ENCODE peak calls at places on chromosomes 13 and 19, in five cellular contexts. One of them, this sample, is unnamed.

GRCh38 chr13:99310382-99311031 is 3.3 kb upstream of the GPR183 start:
- DNase-seq in A549: no peak
- DNase-seq in bronchial epithelial cell: no peak
- DNase-seq in B cell: no peak
- DNase-seq in BE2C: no peak
- DNase-seq in this sample: no peak

GRCh38 chr13:113982296-113982661 is 8.4 kb upstream of the C13orf46 start:
- DNase-seq in bronchial epithelial cell: no peak
- DNase-seq in BE2C: no peak
- DNase-seq in A549: no peak
- DNase-seq in B cell: no peak
- DNase-seq in this sample: no peak

GRCh38 chr13:45847554-45848224 is 3.9 kb downstream of the SIAH3 start:
- DNase-seq in BE2C: no peak
- DNase-seq in B cell: peak; percentile 5
- DNase-seq in bronchial epithelial cell: no peak
- DNase-seq in A549: no peak
- DNase-seq in this sample: no peak

GRCh38 chr13:62185631-62186256 is 770.1 kb upstream of the PCDH20 start:
- DNase-seq in bronchial epithelial cell: peak; percentile 0
- DNase-seq in B cell: no peak
- DNase-seq in A549: no peak
- DNase-seq in BE2C: no peak
- DNase-seq in this sample: no peak

GRCh38 chr19:56934438-56935090 is 94.0 kb upstream of the PEG3 start:
- DNase-seq in B cell: no peak
- DNase-seq in bronchial epithelial cell: no peak
- DNase-seq in A549: no peak
- DNase-seq in BE2C: no peak
- DNase-seq in this sample: no peak

GRCh38 chr19:10544242-10544752 is 593 bp downstream of the ATG4D start:
- DNase-seq in bronchial epithelial cell: no peak
- DNase-seq in BE2C: peak; percentile 36
- DNase-seq in A549: no peak
- DNase-seq in B cell: no peak
- DNase-seq in this sample: no peak

GRCh38 chr19:3508771-3509535 is 2.8 kb downstream of the FZR1 start:
- DNase-seq in A549: no peak
- DNase-seq in B cell: no peak
- DNase-seq in bronchial epithelial cell: no peak
- DNase-seq in BE2C: no peak
- DNase-seq in this sample: no peak

GRCh38 chr13:88649855-88650254 is 978.7 kb downstream of the SLITRK5 start:
- DNase-seq in B cell: no peak
- DNase-seq in bronchial epithelial cell: no peak
- DNase-seq in A549: no peak
- DNase-seq in BE2C: no peak
- DNase-seq in this sample: no peak

GRCh38 chr19:29521291-29522075 is 4.3 kb upstream of the VSTM2B start:
- DNase-seq in bronchial epithelial cell: no peak
- DNase-seq in A549: no peak
- DNase-seq in B cell: no peak
- DNase-seq in BE2C: no peak
- DNase-seq in this sample: no peak

GRCh38 chr13:79346300-79346914 is 59.6 kb downstream of the RBM26 start:
- DNase-seq in A549: no peak
- DNase-seq in B cell: no peak
- DNase-seq in BE2C: no peak
- DNase-seq in bronchial epithelial cell: no peak
- DNase-seq in this sample: no peak

GRCh38 chr13:79353698-79354097 is 52.4 kb downstream of the RBM26 start:
- DNase-seq in B cell: no peak
- DNase-seq in bronchial epithelial cell: peak; percentile 12
- DNase-seq in BE2C: no peak
- DNase-seq in A549: no peak
- DNase-seq in this sample: no peak

GRCh38 chr13:79349011-79349410 is 57.0 kb downstream of the RBM26 start:
- DNase-seq in BE2C: no peak
- DNase-seq in bronchial epithelial cell: no peak
- DNase-seq in A549: no peak
- DNase-seq in B cell: no peak
- DNase-seq in this sample: no peak

GRCh38 chr13:79354285-79354684 is 51.8 kb downstream of the RBM26 start:
- DNase-seq in B cell: no peak
- DNase-seq in bronchial epithelial cell: no peak
- DNase-seq in BE2C: no peak
- DNase-seq in A549: no peak
- DNase-seq in this sample: no peak

GRCh38 chr13:79352107-79352506 is 53.9 kb downstream of the RBM26 start:
- DNase-seq in B cell: no peak
- DNase-seq in BE2C: no peak
- DNase-seq in bronchial epithelial cell: no peak
- DNase-seq in A549: no peak
- DNase-seq in this sample: no peak
- TF ChIP-seq CTCF in B cell: no peak
- TF ChIP-seq CTCF in BE2C: no peak
- TF ChIP-seq CTCF in bronchial epithelial cell: no peak
- TF ChIP-seq CTCF in A549: no peak
- TF ChIP-seq CTCF in this sample: no peak

GRCh38 chr13:111370147-111370546 is 49.7 kb downstream of the TEX29 start:
- DNase-seq in bronchial epithelial cell: no peak
- DNase-seq in A549: no peak
- DNase-seq in BE2C: no peak
- DNase-seq in B cell: no peak
- DNase-seq in this sample: no peak
- TF ChIP-seq CTCF in bronchial epithelial cell: no peak
- TF ChIP-seq CTCF in A549: no peak
- TF ChIP-seq CTCF in BE2C: no peak
- TF ChIP-seq CTCF in B cell: no peak
- TF ChIP-seq CTCF in this sample: no peak

GRCh38 chr13:70339738-70340137 is 231.5 kb upstream of the KLHL1 start:
- DNase-seq in A549: no peak
- DNase-seq in bronchial epithelial cell: peak; percentile 30
- DNase-seq in BE2C: peak; percentile 40
- DNase-seq in B cell: no peak
- DNase-seq in this sample: no peak
- TF ChIP-seq CTCF in A549: no peak
- TF ChIP-seq CTCF in bronchial epithelial cell: peak; percentile 72
- TF ChIP-seq CTCF in BE2C: peak; percentile 88
- TF ChIP-seq CTCF in B cell: no peak
- TF ChIP-seq CTCF in this sample: no peak

GRCh38 chr13:78598382-78598781 is 5.0 kb downstream of the POU4F1 start:
- DNase-seq in bronchial epithelial cell: no peak
- DNase-seq in BE2C: no peak
- DNase-seq in A549: no peak
- DNase-seq in B cell: no peak
- DNase-seq in this sample: no peak

GRCh38 chr13:78598933-78599332 is 4.4 kb downstream of the POU4F1 start:
- DNase-seq in B cell: peak; percentile 8
- DNase-seq in BE2C: no peak
- DNase-seq in A549: no peak
- DNase-seq in bronchial epithelial cell: no peak
- DNase-seq in this sample: no peak

GRCh38 chr13:78601124-78601885 is 2.0 kb downstream of the POU4F1 start:
- DNase-seq in bronchial epithelial cell: no peak
- DNase-seq in A549: no peak
- DNase-seq in B cell: peak; percentile 58
- DNase-seq in BE2C: no peak
- DNase-seq in this sample: no peak

GRCh38 chr13:78600317-78600899 is 2.9 kb downstream of the POU4F1 start:
- DNase-seq in BE2C: no peak
- DNase-seq in B cell: peak; percentile 4
- DNase-seq in A549: no peak
- DNase-seq in bronchial epithelial cell: no peak
- DNase-seq in this sample: no peak

DNA sequence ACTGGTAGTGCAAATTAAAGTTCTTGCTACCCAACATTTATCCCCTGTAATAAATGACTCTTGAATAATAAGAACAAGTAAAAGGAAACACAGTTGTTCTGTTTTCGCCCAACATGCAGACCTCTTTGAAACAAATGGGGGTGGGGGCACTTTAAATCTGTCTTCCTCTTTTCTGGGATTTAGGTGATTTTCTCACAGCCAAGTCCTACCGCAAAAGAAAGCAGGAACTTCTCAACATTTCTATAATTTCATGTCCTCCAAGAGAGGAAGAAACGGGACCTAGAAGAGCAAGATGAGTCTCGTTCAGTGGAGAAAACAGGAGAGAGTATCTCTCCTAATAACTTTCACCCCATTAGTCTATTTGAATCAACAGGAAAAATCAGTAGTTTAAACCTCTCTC is 3.4 kb downstream of the POU4F1 start:
- DNase-seq in BE2C: no peak
- DNase-seq in B cell: peak; percentile 15
- DNase-seq in A549: no peak
- DNase-seq in bronchial epithelial cell: no peak
- DNase-seq in this sample: no peak
- TF ChIP-seq CTCF in BE2C: no peak
- TF ChIP-seq CTCF in B cell: no peak
- TF ChIP-seq CTCF in A549: no peak
- TF ChIP-seq CTCF in bronchial epithelial cell: no peak
- TF ChIP-seq CTCF in this sample: no peak

GRCh38 chr13:21568854-21569253 is 35.1 kb downstream of the MICU2 start:
- DNase-seq in A549: no peak
- DNase-seq in BE2C: no peak
- DNase-seq in bronchial epithelial cell: no peak
- DNase-seq in B cell: peak; percentile 6
- DNase-seq in this sample: no peak

GRCh38 chr13:21573920-21574712 is 29.9 kb downstream of the MICU2 start:
- DNase-seq in bronchial epithelial cell: no peak
- DNase-seq in A549: no peak
- DNase-seq in BE2C: no peak
- DNase-seq in B cell: no peak
- DNase-seq in this sample: no peak

GRCh38 chr13:21567714-21568113 is 36.3 kb downstream of the MICU2 start:
- DNase-seq in bronchial epithelial cell: no peak
- DNase-seq in B cell: no peak
- DNase-seq in A549: no peak
- DNase-seq in BE2C: no peak
- DNase-seq in this sample: no peak

DNA sequence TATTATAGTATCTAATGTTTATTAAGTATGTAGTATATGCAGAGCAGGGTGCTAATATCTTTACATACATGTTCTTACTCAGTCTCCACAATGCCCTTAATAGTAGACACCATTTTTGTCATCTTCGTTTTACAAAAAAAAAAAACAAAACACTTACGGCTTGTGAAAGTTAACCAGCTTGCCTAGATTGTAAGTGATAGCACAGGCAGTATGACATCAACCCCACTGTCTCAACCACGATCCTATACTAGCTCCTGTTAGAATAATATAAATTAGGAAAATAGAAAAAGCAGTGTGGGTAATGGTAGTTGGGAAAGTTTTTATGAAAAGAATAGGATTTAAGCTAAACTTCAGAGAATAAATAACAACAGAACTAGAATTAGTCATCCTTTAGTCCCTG is 34.3 kb downstream of the MICU2 start:
- DNase-seq in bronchial epithelial cell: no peak
- DNase-seq in A549: no peak
- DNase-seq in B cell: no peak
- DNase-seq in BE2C: no peak
- DNase-seq in this sample: no peak
- TF ChIP-seq CTCF in bronchial epithelial cell: no peak
- TF ChIP-seq CTCF in A549: no peak
- TF ChIP-seq CTCF in B cell: no peak
- TF ChIP-seq CTCF in BE2C: no peak
- TF ChIP-seq CTCF in this sample: no peak

DNA sequence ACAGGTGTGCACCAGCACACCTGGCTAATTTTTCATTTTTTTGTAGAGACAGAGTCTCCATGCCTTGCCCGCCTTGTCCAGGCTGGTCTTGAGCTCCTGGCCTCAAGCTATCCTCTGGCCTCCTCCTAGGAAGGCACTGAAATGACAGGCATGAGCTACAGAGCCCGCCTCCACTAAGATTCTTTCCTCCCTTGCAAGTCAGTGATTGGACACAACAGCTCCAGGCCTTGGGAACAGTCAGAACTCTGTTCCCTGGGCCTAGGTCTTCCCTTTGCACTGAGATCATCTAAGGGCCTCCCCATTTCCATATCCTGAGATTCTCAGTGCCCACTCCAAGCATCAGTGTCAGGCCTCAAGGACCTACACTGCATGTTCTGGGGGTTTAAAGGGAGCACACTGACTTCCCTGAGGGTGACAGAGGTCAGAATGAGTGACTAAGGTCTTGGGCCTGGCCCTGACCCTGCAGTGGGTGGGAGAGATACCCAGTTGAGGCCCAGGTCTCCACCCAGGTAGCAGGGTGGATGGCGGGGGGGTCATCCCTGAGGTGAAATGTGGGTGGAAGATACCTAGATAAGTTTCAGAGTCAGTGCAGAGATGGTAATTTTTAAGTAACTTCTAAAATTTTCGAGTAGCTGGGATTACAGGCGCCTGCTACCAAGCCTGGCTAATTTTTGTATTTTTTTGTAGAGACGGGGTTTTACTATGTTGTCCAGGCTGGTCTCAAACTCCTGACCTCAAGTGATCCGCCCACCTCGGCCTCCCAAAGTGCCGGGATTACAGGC is 17.3 kb upstream of the ERCC1 start:
- DNase-seq in BE2C: peak; percentile 37
- DNase-seq in A549: no peak
- DNase-seq in B cell: no peak
- DNase-seq in bronchial epithelial cell: no peak
- DNase-seq in this sample: no peak
- TF ChIP-seq CTCF in BE2C: no peak
- TF ChIP-seq CTCF in A549: no peak
- TF ChIP-seq CTCF in B cell: no peak
- TF ChIP-seq CTCF in bronchial epithelial cell: no peak
- TF ChIP-seq CTCF in this sample: no peak

GRCh38 chr13:25978961-25979360 is 72.9 kb downstream of the SHISA2 start:
- DNase-seq in B cell: no peak
- DNase-seq in A549: no peak
- DNase-seq in BE2C: no peak
- DNase-seq in bronchial epithelial cell: no peak
- DNase-seq in this sample: no peak

GRCh38 chr13:25981060-25981459 is 70.8 kb downstream of the SHISA2 start:
- DNase-seq in bronchial epithelial cell: no peak
- DNase-seq in A549: no peak
- DNase-seq in B cell: no peak
- DNase-seq in BE2C: no peak
- DNase-seq in this sample: no peak

GRCh38 chr13:25977671-25978070 is 74.1 kb downstream of the SHISA2 start:
- DNase-seq in bronchial epithelial cell: no peak
- DNase-seq in B cell: no peak
- DNase-seq in BE2C: no peak
- DNase-seq in A549: no peak
- DNase-seq in this sample: no peak

GRCh38 chr13:25982908-25983307 is 68.9 kb downstream of the SHISA2 start:
- DNase-seq in BE2C: no peak
- DNase-seq in bronchial epithelial cell: no peak
- DNase-seq in B cell: no peak
- DNase-seq in A549: no peak
- DNase-seq in this sample: no peak

GRCh38 chr13:25980255-25980654 is 71.6 kb downstream of the SHISA2 start:
- DNase-seq in B cell: no peak
- DNase-seq in BE2C: peak; percentile 26
- DNase-seq in A549: no peak
- DNase-seq in bronchial epithelial cell: no peak
- DNase-seq in this sample: no peak
- TF ChIP-seq CTCF in B cell: no peak
- TF ChIP-seq CTCF in BE2C: peak; percentile 53
- TF ChIP-seq CTCF in A549: no peak
- TF ChIP-seq CTCF in bronchial epithelial cell: no peak
- TF ChIP-seq CTCF in this sample: no peak

GRCh38 chr13:51221674-51222509 is at the start of gene FAM124A:
- DNase-seq in BE2C: peak; percentile 77
- DNase-seq in bronchial epithelial cell: no peak
- DNase-seq in A549: peak; percentile 11
- DNase-seq in B cell: peak; percentile 65
- DNase-seq in this sample: no peak
- TF ChIP-seq CTCF in BE2C: peak; percentile 1
- TF ChIP-seq CTCF in bronchial epithelial cell: no peak
- TF ChIP-seq CTCF in A549: peak; percentile 54
- TF ChIP-seq CTCF in B cell: no peak
- TF ChIP-seq CTCF in this sample: no peak

This sample was measured in esophagus squamous epithelium.